ENCODE peak calls at places on chromosome 19, in seven cellular contexts. One of them, this sample, is unnamed.

GRCh38 chr19:10929402-10929794 is 787 bp downstream of the TIMM29 start:
- DNase-seq in stomach: no peak
- DNase-seq in HepG2: no peak
- DNase-seq in SK-N-SH: no peak
- DNase-seq in suprapubic skin: no peak
- DNase-seq in sigmoid colon: no peak
- DNase-seq in K562: no peak
- DNase-seq in this sample: no peak

GRCh38 chr19:42512130-42512636 is 16.1 kb downstream of the CEACAM1 start:
- DNase-seq in K562: no peak
- DNase-seq in suprapubic skin: no peak
- DNase-seq in HepG2: no peak
- DNase-seq in stomach: no peak
- DNase-seq in SK-N-SH: no peak
- DNase-seq in sigmoid colon: no peak
- DNase-seq in this sample: no peak

GRCh38 chr19:12939292-12939606 is 840 bp downstream of the CALR start:
- DNase-seq in suprapubic skin: no peak
- DNase-seq in HepG2: no peak
- DNase-seq in sigmoid colon: peak; percentile 78
- DNase-seq in stomach: no peak
- DNase-seq in K562: no peak
- DNase-seq in SK-N-SH: no peak
- DNase-seq in this sample: no peak

GRCh38 chr19:40693896-40694295 is 3.4 kb upstream of the NUMBL start:
- DNase-seq in suprapubic skin: no peak
- DNase-seq in K562: no peak
- DNase-seq in stomach: no peak
- DNase-seq in SK-N-SH: no peak
- DNase-seq in sigmoid colon: no peak
- DNase-seq in HepG2: no peak
- DNase-seq in this sample: no peak

GRCh38 chr19:15320118-15320517 is 12.2 kb downstream of the BRD4 start:
- DNase-seq in K562: no peak
- DNase-seq in SK-N-SH: no peak
- DNase-seq in HepG2: no peak
- DNase-seq in stomach: no peak
- DNase-seq in suprapubic skin: no peak
- DNase-seq in sigmoid colon: no peak
- DNase-seq in this sample: no peak

GRCh38 chr19:15280915-15281683 is 48.9 kb upstream of the EPHX3 start:
- DNase-seq in HepG2: peak; percentile 55
- DNase-seq in sigmoid colon: peak; percentile 94
- DNase-seq in stomach: peak; percentile 75
- DNase-seq in K562: peak; percentile 39
- DNase-seq in SK-N-SH: peak; percentile 70
- DNase-seq in suprapubic skin: peak; percentile 89
- DNase-seq in this sample: peak; percentile 69

GRCh38 chr19:917323-918151 is at the start of gene KISS1R:
- DNase-seq in HepG2: peak; percentile 71
- DNase-seq in SK-N-SH: peak; percentile 84
- DNase-seq in suprapubic skin: no peak
- DNase-seq in stomach: peak; percentile 44
- DNase-seq in K562: peak; percentile 81
- DNase-seq in sigmoid colon: no peak
- DNase-seq in this sample: no peak

GRCh38 chr19:21202865-21203494 is 61.1 kb downstream of the ZNF431 start:
- DNase-seq in K562: peak; percentile 55
- DNase-seq in suprapubic skin: no peak
- DNase-seq in stomach: no peak
- DNase-seq in HepG2: no peak
- DNase-seq in sigmoid colon: no peak
- DNase-seq in SK-N-SH: peak; percentile 49
- DNase-seq in this sample: no peak

GRCh38 chr19:1675633-1676350 is 23.4 kb upstream of the TCF3 start:
- DNase-seq in sigmoid colon: no peak
- DNase-seq in K562: no peak
- DNase-seq in stomach: peak; percentile 60
- DNase-seq in SK-N-SH: peak; percentile 81
- DNase-seq in suprapubic skin: no peak
- DNase-seq in HepG2: no peak
- DNase-seq in this sample: no peak

DNA sequence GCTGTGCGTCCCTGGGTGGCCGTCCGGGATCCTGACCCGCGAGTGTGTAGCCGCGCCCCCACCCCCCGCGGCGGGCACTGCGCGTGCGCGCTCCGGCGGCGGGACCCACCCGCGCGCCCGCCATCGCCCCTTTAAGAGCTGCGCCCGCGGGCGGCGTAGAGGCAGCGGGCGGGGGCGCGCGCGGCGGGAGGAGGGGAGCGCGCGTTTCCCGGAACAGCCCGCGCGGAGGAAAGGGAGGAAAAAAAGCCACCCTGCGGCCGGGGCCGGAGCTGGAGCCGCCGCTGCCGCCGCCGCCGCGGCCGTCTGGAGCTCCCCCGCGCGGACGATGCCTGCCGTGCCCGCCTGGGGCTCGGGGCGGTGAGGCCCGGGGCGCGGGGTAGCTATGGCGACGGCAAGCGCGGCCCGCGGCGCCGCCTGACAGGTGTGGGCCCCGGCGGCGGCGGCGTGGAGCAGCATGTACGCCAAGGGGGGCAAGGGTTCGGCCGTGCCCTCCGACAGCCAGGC is at the start of gene SSBP4:
- DNase-seq in SK-N-SH: peak; percentile 97
- DNase-seq in HepG2: peak; percentile 66
- DNase-seq in stomach: peak; percentile 76
- DNase-seq in K562: peak; percentile 95
- DNase-seq in sigmoid colon: no peak
- DNase-seq in suprapubic skin: peak; percentile 79
- DNase-seq in this sample: no peak
- H3K4me1 ChIP-seq in SK-N-SH: peaks cover 53% of the 10 kb centered on the region
- H3K4me1 ChIP-seq in HepG2: peaks cover 65% of the 10 kb centered on the region
- H3K4me1 ChIP-seq in stomach: peaks cover 94% of the 10 kb centered on the region
- H3K4me1 ChIP-seq in K562: peaks cover 96% of the 10 kb centered on the region
- H3K4me1 ChIP-seq in sigmoid colon: peaks cover 75% of the 10 kb centered on the region
- H3K4me1 ChIP-seq in suprapubic skin: peaks cover 90% of the 10 kb centered on the region
- H3K4me1 ChIP-seq in this sample: peaks cover 22% of the 10 kb centered on the region

GRCh38 chr19:54206030-54206830 is 5.6 kb downstream of the RPS9 start:
- DNase-seq in sigmoid colon: no peak
- DNase-seq in HepG2: no peak
- DNase-seq in SK-N-SH: no peak
- DNase-seq in stomach: no peak
- DNase-seq in suprapubic skin: no peak
- DNase-seq in K562: no peak
- DNase-seq in this sample: no peak
- TF ChIP-seq POLR2AphosphoS5 in sigmoid colon: no peak
- TF ChIP-seq POLR2AphosphoS5 in HepG2: no peak
- TF ChIP-seq POLR2AphosphoS5 in SK-N-SH: no peak
- TF ChIP-seq POLR2AphosphoS5 in stomach: no peak
- TF ChIP-seq POLR2AphosphoS5 in suprapubic skin: no peak
- TF ChIP-seq POLR2AphosphoS5 in K562: no peak
- TF ChIP-seq POLR2AphosphoS5 in this sample: no peak

DNA sequence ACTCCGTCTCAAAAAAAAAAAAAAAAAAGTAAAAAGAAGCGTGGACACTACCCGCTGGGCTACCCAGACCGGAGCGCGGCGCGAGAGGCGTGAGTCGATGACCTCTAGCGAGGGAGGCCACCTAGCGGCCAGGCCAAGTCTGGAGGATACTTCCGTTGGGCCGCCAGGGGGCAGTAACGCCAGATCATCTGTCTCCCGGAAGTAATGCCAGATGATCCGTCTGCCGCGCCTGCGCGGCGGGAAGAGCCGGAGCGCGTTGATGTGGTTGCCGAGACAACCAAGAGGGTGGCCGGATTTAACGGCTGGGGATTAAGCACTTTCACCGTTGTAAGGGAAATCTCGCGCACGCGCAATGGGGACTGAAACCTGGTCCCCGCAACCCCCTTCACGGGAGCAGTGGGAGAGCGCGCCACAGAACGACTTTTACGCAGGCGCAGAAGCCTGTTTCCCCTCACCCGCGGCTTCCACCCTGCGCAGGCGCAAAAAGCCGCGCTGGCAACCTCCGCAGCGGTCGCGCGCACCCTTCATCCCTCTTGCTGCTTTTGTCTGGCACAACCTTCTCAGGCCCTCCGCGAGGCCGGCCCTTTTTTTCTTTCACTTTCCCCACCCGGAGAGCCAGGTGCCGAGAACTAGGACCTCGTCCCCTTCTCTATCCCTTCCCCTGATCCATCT is 1.0 kb upstream of the U2AF2 start:
- DNase-seq in suprapubic skin: peak; percentile 99
- DNase-seq in HepG2: peak; percentile 97
- DNase-seq in SK-N-SH: peak; percentile 92
- DNase-seq in K562: peak; percentile 91
- DNase-seq in sigmoid colon: peak; percentile 99
- DNase-seq in stomach: peak; percentile 98
- DNase-seq in this sample: peak; percentile 96
- H3K4me1 ChIP-seq in suprapubic skin: peaks cover 51% of the 10 kb centered on the region
- H3K4me1 ChIP-seq in HepG2: peaks cover 32% of the 10 kb centered on the region
- H3K4me1 ChIP-seq in SK-N-SH: peaks cover 33% of the 10 kb centered on the region
- H3K4me1 ChIP-seq in K562: peaks cover 59% of the 10 kb centered on the region
- H3K4me1 ChIP-seq in sigmoid colon: peaks cover 56% of the 10 kb centered on the region
- H3K4me1 ChIP-seq in stomach: peaks cover 67% of the 10 kb centered on the region
- H3K4me1 ChIP-seq in this sample: peaks cover 18% of the 10 kb centered on the region

GRCh38 chr19:46861691-46862503 is 1.1 kb downstream of the ARHGAP35 start:
- DNase-seq in suprapubic skin: peak; percentile 69
- DNase-seq in sigmoid colon: peak; percentile 70
- DNase-seq in HepG2: no peak
- DNase-seq in SK-N-SH: no peak
- DNase-seq in stomach: peak; percentile 28
- DNase-seq in K562: no peak
- DNase-seq in this sample: no peak

GRCh38 chr19:46859637-46860124 is 1.1 kb upstream of the ARHGAP35 start:
- DNase-seq in sigmoid colon: peak; percentile 94
- DNase-seq in stomach: peak; percentile 46
- DNase-seq in suprapubic skin: peak; percentile 93
- DNase-seq in SK-N-SH: peak; percentile 58
- DNase-seq in HepG2: peak; percentile 87
- DNase-seq in K562: peak; percentile 65
- DNase-seq in this sample: no peak

GRCh38 chr19:46860846-46861690 is at the start of gene ARHGAP35:
- DNase-seq in K562: peak; percentile 92
- DNase-seq in HepG2: no peak
- DNase-seq in suprapubic skin: peak; percentile 79
- DNase-seq in sigmoid colon: no peak
- DNase-seq in stomach: no peak
- DNase-seq in SK-N-SH: peak; percentile 92
- DNase-seq in this sample: peak; percentile 72

GRCh38 chr19:46862504-46862835 is 1.7 kb downstream of the ARHGAP35 start:
- DNase-seq in sigmoid colon: peak; percentile 48
- DNase-seq in suprapubic skin: peak; percentile 15
- DNase-seq in SK-N-SH: no peak
- DNase-seq in K562: peak; percentile 42
- DNase-seq in HepG2: no peak
- DNase-seq in stomach: no peak
- DNase-seq in this sample: no peak

GRCh38 chr19:46860125-46860845 is 512 bp upstream of the ARHGAP35 start:
- DNase-seq in suprapubic skin: peak; percentile 99
- DNase-seq in HepG2: peak; percentile 96
- DNase-seq in SK-N-SH: peak; percentile 90
- DNase-seq in K562: peak; percentile 97
- DNase-seq in sigmoid colon: peak; percentile 100
- DNase-seq in stomach: peak; percentile 98
- DNase-seq in this sample: peak; percentile 98
- TF ChIP-seq POLR2AphosphoS5 in suprapubic skin: peak; percentile 26
- TF ChIP-seq POLR2AphosphoS5 in HepG2: peak; percentile 70
- TF ChIP-seq POLR2AphosphoS5 in SK-N-SH: peak; percentile 51
- TF ChIP-seq POLR2AphosphoS5 in K562: peak; percentile 65
- TF ChIP-seq POLR2AphosphoS5 in sigmoid colon: peak; percentile 78
- TF ChIP-seq POLR2AphosphoS5 in stomach: peak; percentile 3
- TF ChIP-seq POLR2AphosphoS5 in this sample: peak; percentile 76

GRCh38 chr19:39181500-39182173 is 15.1 kb upstream of the NCCRP1 start:
- DNase-seq in K562: no peak
- DNase-seq in stomach: no peak
- DNase-seq in sigmoid colon: no peak
- DNase-seq in SK-N-SH: no peak
- DNase-seq in suprapubic skin: no peak
- DNase-seq in HepG2: no peak
- DNase-seq in this sample: no peak
- H3K4me1 ChIP-seq in K562: peaks cover 8% of the 10 kb centered on the region
- H3K4me1 ChIP-seq in stomach: no peaks in the 10 kb centered on the region
- H3K4me1 ChIP-seq in sigmoid colon: no peaks in the 10 kb centered on the region
- H3K4me1 ChIP-seq in SK-N-SH: no peaks in the 10 kb centered on the region
- H3K4me1 ChIP-seq in suprapubic skin: no peaks in the 10 kb centered on the region
- H3K4me1 ChIP-seq in HepG2: peaks cover 13% of the 10 kb centered on the region
- H3K4me1 ChIP-seq in this sample: no peaks in the 10 kb centered on the region

GRCh38 chr19:17749912-17750317 is 1.4 kb upstream of the FCHO1 start:
- DNase-seq in sigmoid colon: no peak
- DNase-seq in stomach: no peak
- DNase-seq in suprapubic skin: no peak
- DNase-seq in SK-N-SH: no peak
- DNase-seq in HepG2: no peak
- DNase-seq in K562: peak; percentile 45
- DNase-seq in this sample: no peak

GRCh38 chr19:17751912-17752273 is 616 bp downstream of the FCHO1 start:
- DNase-seq in HepG2: no peak
- DNase-seq in suprapubic skin: no peak
- DNase-seq in SK-N-SH: no peak
- DNase-seq in K562: no peak
- DNase-seq in stomach: no peak
- DNase-seq in sigmoid colon: no peak
- DNase-seq in this sample: no peak

GRCh38 chr19:17748884-17749638 is 2.2 kb upstream of the FCHO1 start:
- DNase-seq in sigmoid colon: no peak
- DNase-seq in K562: no peak
- DNase-seq in stomach: no peak
- DNase-seq in SK-N-SH: no peak
- DNase-seq in HepG2: no peak
- DNase-seq in suprapubic skin: no peak
- DNase-seq in this sample: no peak

GRCh38 chr19:17752865-17753639 is 1.8 kb downstream of the FCHO1 start:
- DNase-seq in SK-N-SH: no peak
- DNase-seq in stomach: no peak
- DNase-seq in suprapubic skin: no peak
- DNase-seq in K562: no peak
- DNase-seq in sigmoid colon: no peak
- DNase-seq in HepG2: no peak
- DNase-seq in this sample: no peak

GRCh38 chr19:17751103-17751911 is at the start of gene FCHO1:
- DNase-seq in SK-N-SH: no peak
- DNase-seq in HepG2: peak; percentile 45
- DNase-seq in K562: peak; percentile 84
- DNase-seq in suprapubic skin: no peak
- DNase-seq in stomach: peak; percentile 51
- DNase-seq in sigmoid colon: peak; percentile 71
- DNase-seq in this sample: no peak
- TF ChIP-seq POLR2AphosphoS5 in SK-N-SH: no peak
- TF ChIP-seq POLR2AphosphoS5 in HepG2: no peak
- TF ChIP-seq POLR2AphosphoS5 in K562: peak; percentile 75
- TF ChIP-seq POLR2AphosphoS5 in suprapubic skin: no peak
- TF ChIP-seq POLR2AphosphoS5 in stomach: no peak
- TF ChIP-seq POLR2AphosphoS5 in sigmoid colon: no peak
- TF ChIP-seq POLR2AphosphoS5 in this sample: no peak

This sample was measured in breast epithelium.